ENCODE peak calls at places on chromosomes 13 and 19, in six cellular contexts. One of them, this sample, is unnamed.

GRCh38 chr19:41351339-41352245 is 2.1 kb downstream of the TGFB1 start:
- DNase-seq in thoracic aorta: no peak
- DNase-seq in AG04450: no peak
- DNase-seq in choroid plexus epithelial cell: peak; percentile 55
- DNase-seq in esophagus muscularis mucosa: no peak
- DNase-seq in heart right ventricle: peak; percentile 72
- DNase-seq in this sample: peak; percentile 60

GRCh38 chr19:38975214-38975860 is at the start of gene FBXO17:
- DNase-seq in esophagus muscularis mucosa: no peak
- DNase-seq in thoracic aorta: no peak
- DNase-seq in heart right ventricle: peak; percentile 61
- DNase-seq in AG04450: no peak
- DNase-seq in choroid plexus epithelial cell: peak; percentile 63
- DNase-seq in this sample: peak; percentile 54

GRCh38 chr19:23415561-23416191 is 20.4 kb upstream of the ZNF91 start:
- DNase-seq in choroid plexus epithelial cell: peak; percentile 35
- DNase-seq in AG04450: no peak
- DNase-seq in esophagus muscularis mucosa: no peak
- DNase-seq in thoracic aorta: no peak
- DNase-seq in heart right ventricle: peak; percentile 31
- DNase-seq in this sample: no peak

GRCh38 chr13:99132295-99132835 is 68.3 kb upstream of the UBAC2 start:
- DNase-seq in AG04450: no peak
- DNase-seq in heart right ventricle: no peak
- DNase-seq in thoracic aorta: no peak
- DNase-seq in esophagus muscularis mucosa: no peak
- DNase-seq in choroid plexus epithelial cell: no peak
- DNase-seq in this sample: no peak

GRCh38 chr13:45296259-45296658 is 44.7 kb downstream of the TPT1 start:
- DNase-seq in AG04450: no peak
- DNase-seq in heart right ventricle: no peak
- DNase-seq in esophagus muscularis mucosa: no peak
- DNase-seq in choroid plexus epithelial cell: peak; percentile 60
- DNase-seq in thoracic aorta: no peak
- DNase-seq in this sample: no peak

GRCh38 chr19:35006342-35006998 is 6.3 kb downstream of the GRAMD1A start:
- DNase-seq in heart right ventricle: no peak
- DNase-seq in AG04450: no peak
- DNase-seq in esophagus muscularis mucosa: no peak
- DNase-seq in thoracic aorta: no peak
- DNase-seq in choroid plexus epithelial cell: peak; percentile 71
- DNase-seq in this sample: peak; percentile 59

GRCh38 chr13:33181264-33181663 is 104.3 kb downstream of the STARD13 start:
- DNase-seq in esophagus muscularis mucosa: no peak
- DNase-seq in choroid plexus epithelial cell: no peak
- DNase-seq in thoracic aorta: no peak
- DNase-seq in AG04450: no peak
- DNase-seq in heart right ventricle: no peak
- DNase-seq in this sample: no peak

GRCh38 chr13:48975101-48975925 is at the start of gene FNDC3A:
- DNase-seq in AG04450: peak; percentile 23
- DNase-seq in choroid plexus epithelial cell: peak; percentile 76
- DNase-seq in thoracic aorta: no peak
- DNase-seq in heart right ventricle: peak; percentile 83
- DNase-seq in esophagus muscularis mucosa: peak; percentile 93
- DNase-seq in this sample: peak; percentile 73

GRCh38 chr19:10113592-10113963 is 2.1 kb downstream of the P2RY11 start:
- DNase-seq in choroid plexus epithelial cell: no peak
- DNase-seq in AG04450: no peak
- DNase-seq in thoracic aorta: no peak
- DNase-seq in heart right ventricle: no peak
- DNase-seq in esophagus muscularis mucosa: no peak
- DNase-seq in this sample: no peak

GRCh38 chr13:62126400-62126799 is 710.8 kb upstream of the PCDH20 start:
- DNase-seq in heart right ventricle: no peak
- DNase-seq in AG04450: no peak
- DNase-seq in choroid plexus epithelial cell: no peak
- DNase-seq in thoracic aorta: no peak
- DNase-seq in esophagus muscularis mucosa: no peak
- DNase-seq in this sample: no peak

GRCh38 chr13:97342936-97343335 is 91.0 kb upstream of the RAP2A start:
- DNase-seq in choroid plexus epithelial cell: no peak
- DNase-seq in AG04450: no peak
- DNase-seq in esophagus muscularis mucosa: no peak
- DNase-seq in heart right ventricle: no peak
- DNase-seq in thoracic aorta: no peak
- DNase-seq in this sample: no peak

GRCh38 chr13:36839981-36840380 is 21.0 kb downstream of the RFXAP start:
- DNase-seq in choroid plexus epithelial cell: no peak
- DNase-seq in AG04450: no peak
- DNase-seq in heart right ventricle: no peak
- DNase-seq in thoracic aorta: no peak
- DNase-seq in esophagus muscularis mucosa: no peak
- DNase-seq in this sample: no peak

DNA sequence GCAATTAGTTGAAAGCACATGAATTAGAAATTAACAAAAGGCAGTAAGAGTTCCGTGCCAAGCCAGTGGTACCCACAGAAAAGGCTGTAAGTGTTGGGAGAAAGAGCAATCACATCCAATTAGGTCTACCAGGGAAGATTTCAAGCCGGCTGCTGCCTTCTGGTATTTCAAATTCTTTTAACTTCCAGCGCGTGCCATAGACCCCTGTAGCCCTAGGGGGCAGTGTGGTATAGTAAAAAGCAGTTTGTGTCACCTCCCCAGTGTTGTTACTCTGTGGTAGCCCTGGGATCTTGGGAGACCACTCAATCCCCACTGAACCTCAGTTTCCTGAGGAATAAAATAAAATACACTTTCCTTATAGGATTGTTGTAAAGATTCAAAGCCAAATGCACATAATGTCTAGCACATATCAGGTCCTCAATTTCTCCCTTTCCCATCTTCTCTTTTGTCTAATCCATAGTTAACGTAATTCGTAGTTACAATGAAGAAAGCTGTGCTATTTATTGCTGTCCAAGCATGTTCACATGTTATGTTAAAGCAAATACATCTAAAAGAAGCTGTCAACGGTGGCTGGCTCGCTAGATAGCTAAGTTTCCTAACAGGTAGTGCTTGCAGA is 230.2 kb downstream of the TDRD3 start:
- DNase-seq in heart right ventricle: no peak
- DNase-seq in AG04450: no peak
- DNase-seq in choroid plexus epithelial cell: peak; percentile 49
- DNase-seq in esophagus muscularis mucosa: no peak
- DNase-seq in thoracic aorta: no peak
- DNase-seq in this sample: peak; percentile 43
- TF ChIP-seq CTCF in heart right ventricle: peak; percentile 61
- TF ChIP-seq CTCF in AG04450: peak; percentile 60
- TF ChIP-seq CTCF in choroid plexus epithelial cell: peak; percentile 76
- TF ChIP-seq CTCF in esophagus muscularis mucosa: peak; percentile 28
- TF ChIP-seq CTCF in thoracic aorta: peak; percentile 41
- TF ChIP-seq CTCF in this sample: peak; percentile 76

DNA sequence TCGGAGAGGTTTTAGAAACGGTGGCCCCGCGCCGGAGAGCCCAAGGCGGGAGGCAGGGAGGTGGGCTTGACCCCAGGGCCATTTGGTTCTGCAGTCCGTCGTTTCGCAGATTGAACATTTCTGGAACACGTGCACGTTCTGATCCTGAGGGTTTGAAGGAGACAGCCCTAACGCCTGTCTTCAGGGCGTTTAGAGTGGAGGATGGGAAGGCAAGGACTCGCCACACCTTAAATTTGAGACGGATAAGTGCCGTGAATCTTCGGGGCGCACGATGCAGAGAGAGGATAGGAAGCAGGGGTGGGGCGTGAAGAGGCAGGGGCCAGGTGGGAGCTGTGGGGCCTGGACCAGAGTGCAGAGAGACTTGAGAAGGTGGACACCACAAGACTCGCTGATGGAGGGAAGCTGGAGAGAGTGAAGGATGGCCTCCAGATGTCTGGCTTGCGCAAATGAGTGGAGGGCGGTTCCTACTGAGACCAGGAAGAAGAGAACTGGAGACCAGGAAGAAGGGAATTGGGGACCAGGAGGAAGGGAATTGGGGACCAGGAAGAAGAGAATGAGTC is 804 bp upstream of the MIER2 start:
- DNase-seq in esophagus muscularis mucosa: no peak
- DNase-seq in heart right ventricle: no peak
- DNase-seq in AG04450: no peak
- DNase-seq in thoracic aorta: no peak
- DNase-seq in choroid plexus epithelial cell: no peak
- DNase-seq in this sample: no peak
- H3K4me3 ChIP-seq in esophagus muscularis mucosa: peak overlapping the region; percentile 93
- H3K4me3 ChIP-seq in heart right ventricle: peak overlapping the region; percentile 82
- H3K4me3 ChIP-seq in AG04450: no peak overlapping the region
- H3K4me3 ChIP-seq in thoracic aorta: peak overlapping the region; percentile 87
- H3K4me3 ChIP-seq in choroid plexus epithelial cell: no peak overlapping the region
- H3K4me3 ChIP-seq in this sample: no peak overlapping the region

GRCh38 chr19:12938054-12938535 is 314 bp upstream of the CALR start:
- DNase-seq in thoracic aorta: peak; percentile 99
- DNase-seq in choroid plexus epithelial cell: peak; percentile 100
- DNase-seq in esophagus muscularis mucosa: peak; percentile 100
- DNase-seq in heart right ventricle: peak; percentile 98
- DNase-seq in AG04450: peak; percentile 99
- DNase-seq in this sample: peak; percentile 100
- TF ChIP-seq CTCF in thoracic aorta: no peak
- TF ChIP-seq CTCF in choroid plexus epithelial cell: no peak
- TF ChIP-seq CTCF in esophagus muscularis mucosa: no peak
- TF ChIP-seq CTCF in heart right ventricle: no peak
- TF ChIP-seq CTCF in AG04450: no peak
- TF ChIP-seq CTCF in this sample: no peak

GRCh38 chr13:113209880-113210421 is 538 bp downstream of the CUL4A start:
- DNase-seq in heart right ventricle: peak; percentile 54
- DNase-seq in AG04450: no peak
- DNase-seq in esophagus muscularis mucosa: peak; percentile 93
- DNase-seq in thoracic aorta: no peak
- DNase-seq in choroid plexus epithelial cell: peak; percentile 68
- DNase-seq in this sample: peak; percentile 45

GRCh38 chr13:113209336-113209879 is at the start of gene CUL4A:
- DNase-seq in heart right ventricle: peak; percentile 85
- DNase-seq in AG04450: no peak
- DNase-seq in choroid plexus epithelial cell: peak; percentile 69
- DNase-seq in thoracic aorta: no peak
- DNase-seq in esophagus muscularis mucosa: no peak
- DNase-seq in this sample: peak; percentile 70

GRCh38 chr13:113210834-113211233 is 1.4 kb downstream of the CUL4A start:
- DNase-seq in thoracic aorta: no peak
- DNase-seq in choroid plexus epithelial cell: no peak
- DNase-seq in heart right ventricle: no peak
- DNase-seq in esophagus muscularis mucosa: no peak
- DNase-seq in AG04450: no peak
- DNase-seq in this sample: no peak

GRCh38 chr13:113208424-113209335 is at the start of gene PCID2:
- DNase-seq in choroid plexus epithelial cell: peak; percentile 91
- DNase-seq in heart right ventricle: peak; percentile 88
- DNase-seq in thoracic aorta: peak; percentile 68
- DNase-seq in AG04450: no peak
- DNase-seq in esophagus muscularis mucosa: peak; percentile 96
- DNase-seq in this sample: peak; percentile 91

DNA sequence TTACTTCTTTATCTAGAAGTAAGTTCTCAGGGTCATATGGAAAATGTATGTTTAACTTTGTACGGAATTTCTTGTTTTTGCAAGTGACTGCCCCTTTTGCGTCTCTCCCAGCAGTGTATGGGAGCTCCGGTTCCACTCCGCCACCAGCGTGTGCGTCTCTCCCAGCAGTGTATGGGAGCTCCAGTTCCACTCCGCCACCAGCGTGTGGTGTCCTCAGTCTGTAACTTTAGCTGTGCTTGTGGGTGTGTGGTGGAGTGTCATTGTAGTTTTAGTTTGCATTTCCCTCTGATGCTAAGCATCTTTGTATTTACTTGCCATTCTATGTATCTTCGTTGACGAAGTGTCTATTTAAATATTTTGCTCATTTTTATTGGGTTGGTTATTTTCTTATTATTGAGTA is 2.4 kb downstream of the CUL4A start:
- DNase-seq in esophagus muscularis mucosa: no peak
- DNase-seq in AG04450: no peak
- DNase-seq in thoracic aorta: no peak
- DNase-seq in choroid plexus epithelial cell: no peak
- DNase-seq in heart right ventricle: peak; percentile 25
- DNase-seq in this sample: no peak
- H3K4me3 ChIP-seq in esophagus muscularis mucosa: no peak overlapping the region
- H3K4me3 ChIP-seq in AG04450: no peak overlapping the region
- H3K4me3 ChIP-seq in thoracic aorta: no peak overlapping the region
- H3K4me3 ChIP-seq in choroid plexus epithelial cell: no peak overlapping the region
- H3K4me3 ChIP-seq in heart right ventricle: no peak overlapping the region
- H3K4me3 ChIP-seq in this sample: no peak overlapping the region

GRCh38 chr13:23348270-23349126 is 85.0 kb downstream of the SACS start:
- DNase-seq in thoracic aorta: no peak
- DNase-seq in esophagus muscularis mucosa: no peak
- DNase-seq in AG04450: no peak
- DNase-seq in heart right ventricle: no peak
- DNase-seq in choroid plexus epithelial cell: peak; percentile 26
- DNase-seq in this sample: no peak
- TF ChIP-seq CTCF in thoracic aorta: no peak
- TF ChIP-seq CTCF in esophagus muscularis mucosa: peak; percentile 21
- TF ChIP-seq CTCF in AG04450: no peak
- TF ChIP-seq CTCF in heart right ventricle: peak; percentile 42
- TF ChIP-seq CTCF in choroid plexus epithelial cell: peak; percentile 36
- TF ChIP-seq CTCF in this sample: no peak

GRCh38 chr13:26255717-26256277 is 1.9 kb downstream of the CDK8 start:
- DNase-seq in AG04450: no peak
- DNase-seq in choroid plexus epithelial cell: peak; percentile 31
- DNase-seq in esophagus muscularis mucosa: no peak
- DNase-seq in heart right ventricle: no peak
- DNase-seq in thoracic aorta: no peak
- DNase-seq in this sample: peak; percentile 10
- H3K4me3 ChIP-seq in AG04450: peak overlapping the region; percentile 91
- H3K4me3 ChIP-seq in choroid plexus epithelial cell: peak overlapping the region; percentile 89
- H3K4me3 ChIP-seq in esophagus muscularis mucosa: peak overlapping the region; percentile 91
- H3K4me3 ChIP-seq in heart right ventricle: peak overlapping the region; percentile 87
- H3K4me3 ChIP-seq in thoracic aorta: peak overlapping the region; percentile 81
- H3K4me3 ChIP-seq in this sample: peak overlapping the region; percentile 1

This sample was measured in astrocyte of the spinal cord.